ENCODE peak calls at places on chromosomes 16 and 17, in nine cellular contexts. K, H, Z, G, T, P, I, R and X are unnamed samples.

GRCh38 chr17:76354317-76354729 is 607 bp upstream of the PRPSAP1 start:
- ATAC-seq in R (no peak), T (no peak), H (no peak), G (no peak), Z (no peak), I (no peak), K (no peak), P (no peak), X (no peak)

GRCh38 chr17:17297217-17297616 is 6.0 kb upstream of the NT5M start:
- ATAC-seq in G (no peak), P (peak; percentile 28), H (no peak), Z (no peak), R (no peak), T (no peak), K (no peak), I (no peak), X (no peak)

GRCh38 chr17:45114117-45114932 is 18.0 kb downstream of the PLCD3 start:
- ATAC-seq in T (no peak), P (no peak), H (no peak), G (no peak), K (no peak), I (peak; percentile 42), Z (no peak), R (no peak), X (no peak)

GRCh38 chr16:74936902-74937560 is 47.9 kb downstream of the WDR59 start:
- ATAC-seq in K (peak; percentile 73), T (no peak), I (no peak), R (no peak), P (peak; percentile 87), Z (peak; percentile 91), H (no peak), G (peak; percentile 91), X (no peak)

GRCh38 chr16:58110590-58111330 is 18.4 kb downstream of the CFAP20 start:
- ATAC-seq in P (peak; percentile 14), R (no peak), T (no peak), G (no peak), Z (no peak), H (peak; percentile 19), I (peak; percentile 24), K (no peak), X (peak; percentile 82)

GRCh38 chr17:18988546-18989173 is 15.9 kb downstream of the FAM83G start:
- ATAC-seq in P (peak; percentile 90), T (no peak), G (no peak), K (no peak), I (no peak), Z (peak; percentile 85), H (no peak), R (no peak), X (no peak)

GRCh38 chr17:27578718-27579085 is 52.3 kb upstream of the LGALS9 start:
- ATAC-seq in T (no peak), K (no peak), R (no peak), P (no peak), G (peak; percentile 74), I (no peak), H (no peak), Z (no peak), X (no peak)

GRCh38 chr16:15621889-15622288 is 21.1 kb downstream of the MARF1 start:
- ATAC-seq in P (no peak), K (no peak), H (no peak), T (no peak), I (no peak), R (peak; percentile 63), Z (no peak), G (no peak), X (no peak)

GRCh38 chr17:75808905-75809621 is 24.5 kb downstream of the UNK start:
- ATAC-seq in G (no peak), H (peak; percentile 60), R (peak; percentile 69), T (peak; percentile 57), P (peak; percentile 10), Z (peak; percentile 95), I (no peak), K (peak; percentile 46), X (peak; percentile 19)

GRCh38 chr16:87778830-87779579 is 13.2 kb upstream of the KLHDC4 start:
- ATAC-seq in I (peak; percentile 95), P (peak; percentile 94), R (peak; percentile 94), K (peak; percentile 94), Z (peak; percentile 94), T (peak; percentile 92), H (peak; percentile 90), G (peak; percentile 94), X (peak; percentile 92)

GRCh38 chr17:34434065-34434464 is 71.0 kb upstream of the CCL1 start:
- ATAC-seq in R (peak; percentile 44), T (no peak), I (no peak), G (no peak), P (peak; percentile 32), Z (peak; percentile 72), H (peak; percentile 45), K (peak; percentile 66), X (no peak)

GRCh38 chr17:7558544-7559306 is at the start of gene TNFSF13:
- ATAC-seq in T (peak; percentile 30), P (peak; percentile 46), H (peak; percentile 2), G (no peak), Z (peak; percentile 10), R (peak; percentile 29), K (peak; percentile 19), I (peak; percentile 44), X (no peak)

GRCh38 chr16:364595-365491 is 5.5 kb downstream of the MRPL28 start:
- ATAC-seq in H (no peak), I (no peak), T (no peak), K (no peak), P (no peak), G (no peak), Z (no peak), R (no peak), X (no peak)

GRCh38 chr17:64024781-64025731 is 4.6 kb upstream of the ICAM2 start:
- ATAC-seq in H (peak; percentile 12), K (peak; percentile 25), P (peak; percentile 35), I (peak; percentile 19), G (peak; percentile 78), Z (no peak), T (no peak), R (no peak), X (peak; percentile 7)

GRCh38 chr17:7308625-7309433 is 1.4 kb downstream of the EIF5A start:
- ATAC-seq in H (peak; percentile 35), I (peak; percentile 71), P (peak; percentile 52), R (no peak), T (peak; percentile 29), K (peak; percentile 53), G (peak; percentile 70), Z (peak; percentile 36), X (peak; percentile 62)

GRCh38 chr16:3036726-3037315 is at the start of gene BICDL2:
- ATAC-seq in K (peak; percentile 83), P (peak; percentile 77), Z (no peak), T (no peak), G (no peak), H (peak; percentile 58), I (peak; percentile 23), R (no peak), X (no peak)

GRCh38 chr17:34369196-34369500 is 6.1 kb upstream of the CCL1 start:
- ATAC-seq in K (no peak), I (no peak), R (no peak), T (no peak), G (no peak), Z (no peak), H (no peak), P (no peak), X (no peak)

GRCh38 chr17:19384723-19385391 is 2.1 kb downstream of the MFAP4 start:
- ATAC-seq in P (peak; percentile 85), K (peak; percentile 55), Z (peak; percentile 18), I (peak; percentile 52), R (peak; percentile 68), G (no peak), H (peak; percentile 86), T (no peak), X (peak; percentile 5)

GRCh38 chr17:67431210-67432015 is 54.3 kb downstream of the PITPNC1 start:
- ATAC-seq in I (no peak), Z (peak; percentile 26), G (peak; percentile 26), H (peak; percentile 69), K (peak; percentile 47), P (peak; percentile 40), R (no peak), T (peak; percentile 68), X (peak; percentile 95)

GRCh38 chr16:30350134-30350871 is 4.8 kb downstream of the CD2BP2 start:
- ATAC-seq in R (no peak), Z (no peak), K (no peak), I (no peak), T (no peak), H (no peak), G (peak; percentile 82), P (no peak), X (no peak)

GRCh38 chr17:12768267-12768666 is 21.0 kb upstream of the ARHGAP44 start:
- ATAC-seq in H (no peak), R (peak; percentile 38), I (no peak), G (no peak), K (no peak), P (no peak), T (no peak), Z (no peak), X (no peak)

GRCh38 chr17:75576661-75577060 is 10.9 kb upstream of the MYO15B start:
- ATAC-seq in K (no peak), Z (no peak), R (no peak), P (peak; percentile 29), G (no peak), H (no peak), I (no peak), T (no peak), X (no peak)

GRCh38 chr17:60371416-60371815 is 20.5 kb downstream of the USP32 start:
- ATAC-seq in T (no peak), Z (no peak), R (no peak), I (no peak), P (no peak), K (no peak), G (no peak), H (no peak), X (no peak)

GRCh38 chr16:52597073-52597771 is 50.3 kb upstream of the TOX3 start:
- ATAC-seq in H (no peak), I (no peak), P (no peak), G (no peak), Z (no peak), K (no peak), T (no peak), R (no peak), X (no peak)

GRCh38 chr17:32631341-32632109 is 144.7 kb downstream of the CDK5R1 start:
- ATAC-seq in R (peak; percentile 91), G (no peak), P (no peak), H (no peak), K (no peak), I (no peak), T (no peak), Z (no peak), X (no peak)